ENCODE peak calls at places on chromosomes 13 and 19, in six cellular contexts. One of them, this sample, is unnamed.

GRCh38 chr19:590396-590745 is 690 bp downstream of the HCN2 start:
- DNase-seq in mesothelial cell of epicardium: no peak
- DNase-seq in choroid plexus epithelial cell: peak; percentile 57
- DNase-seq in Panc1: no peak
- DNase-seq in lower leg skin: no peak
- DNase-seq in CD8-positive, alpha-beta T cell: peak; percentile 36
- DNase-seq in this sample: no peak

GRCh38 chr13:43009506-43009905 is 13.9 kb upstream of the DNAJC15 start:
- DNase-seq in mesothelial cell of epicardium: no peak
- DNase-seq in choroid plexus epithelial cell: peak; percentile 53
- DNase-seq in Panc1: no peak
- DNase-seq in lower leg skin: no peak
- DNase-seq in CD8-positive, alpha-beta T cell: no peak
- DNase-seq in this sample: no peak

GRCh38 chr19:33464010-33464732 is 57.4 kb downstream of the PEPD start:
- DNase-seq in mesothelial cell of epicardium: no peak
- DNase-seq in choroid plexus epithelial cell: no peak
- DNase-seq in Panc1: no peak
- DNase-seq in lower leg skin: no peak
- DNase-seq in CD8-positive, alpha-beta T cell: no peak
- DNase-seq in this sample: peak; percentile 15

GRCh38 chr13:98581971-98582702 is 5.2 kb upstream of the STK24 start:
- DNase-seq in mesothelial cell of epicardium: no peak
- DNase-seq in choroid plexus epithelial cell: peak; percentile 73
- DNase-seq in Panc1: no peak
- DNase-seq in lower leg skin: no peak
- DNase-seq in CD8-positive, alpha-beta T cell: no peak
- DNase-seq in this sample: no peak

GRCh38 chr13:41915096-41915495 is 45.8 kb downstream of the VWA8 start:
- DNase-seq in mesothelial cell of epicardium: no peak
- DNase-seq in choroid plexus epithelial cell: no peak
- DNase-seq in Panc1: no peak
- DNase-seq in lower leg skin: no peak
- DNase-seq in CD8-positive, alpha-beta T cell: no peak
- DNase-seq in this sample: no peak

GRCh38 chr13:88800505-88800904 is 1129.3 kb downstream of the SLITRK5 start:
- DNase-seq in mesothelial cell of epicardium: no peak
- DNase-seq in choroid plexus epithelial cell: peak; percentile 0
- DNase-seq in Panc1: no peak
- DNase-seq in lower leg skin: no peak
- DNase-seq in CD8-positive, alpha-beta T cell: no peak
- DNase-seq in this sample: no peak

GRCh38 chr13:35894636-35895035 is 236.5 kb downstream of the DCLK1 start:
- DNase-seq in mesothelial cell of epicardium: no peak
- DNase-seq in choroid plexus epithelial cell: no peak
- DNase-seq in Panc1: no peak
- DNase-seq in lower leg skin: no peak
- DNase-seq in CD8-positive, alpha-beta T cell: no peak
- DNase-seq in this sample: no peak

GRCh38 chr13:98368019-98368418 is 190.9 kb upstream of the RNF113B start:
- DNase-seq in mesothelial cell of epicardium: no peak
- DNase-seq in choroid plexus epithelial cell: peak; percentile 70
- DNase-seq in Panc1: no peak
- DNase-seq in lower leg skin: no peak
- DNase-seq in CD8-positive, alpha-beta T cell: no peak
- DNase-seq in this sample: no peak

GRCh38 chr19:10617409-10618121 is 7.8 kb upstream of the SLC44A2 start:
- DNase-seq in mesothelial cell of epicardium: no peak
- DNase-seq in choroid plexus epithelial cell: peak; percentile 55
- DNase-seq in Panc1: no peak
- DNase-seq in lower leg skin: no peak
- DNase-seq in CD8-positive, alpha-beta T cell: no peak
- DNase-seq in this sample: peak; percentile 57

GRCh38 chr19:40512473-40513344 is 45.9 kb downstream of the SPTBN4 start:
- DNase-seq in mesothelial cell of epicardium: peak; percentile 48
- DNase-seq in choroid plexus epithelial cell: peak; percentile 27
- DNase-seq in Panc1: no peak
- DNase-seq in lower leg skin: no peak
- DNase-seq in CD8-positive, alpha-beta T cell: no peak
- DNase-seq in this sample: no peak

GRCh38 chr19:53594811-53595509 is 36.8 kb upstream of the DPRX start:
- DNase-seq in mesothelial cell of epicardium: no peak
- DNase-seq in choroid plexus epithelial cell: no peak
- DNase-seq in Panc1: no peak
- DNase-seq in lower leg skin: no peak
- DNase-seq in CD8-positive, alpha-beta T cell: no peak
- DNase-seq in this sample: no peak

GRCh38 chr13:34343413-34343812 is 525.5 kb downstream of the RFC3 start:
- DNase-seq in mesothelial cell of epicardium: no peak
- DNase-seq in choroid plexus epithelial cell: peak; percentile 18
- DNase-seq in Panc1: no peak
- DNase-seq in lower leg skin: no peak
- DNase-seq in CD8-positive, alpha-beta T cell: no peak
- DNase-seq in this sample: no peak
- TF ChIP-seq CTCF in mesothelial cell of epicardium: no peak
- TF ChIP-seq CTCF in choroid plexus epithelial cell: no peak
- TF ChIP-seq CTCF in Panc1: no peak
- TF ChIP-seq CTCF in lower leg skin: no peak
- TF ChIP-seq CTCF in CD8-positive, alpha-beta T cell: no peak
- TF ChIP-seq CTCF in this sample: no peak

DNA sequence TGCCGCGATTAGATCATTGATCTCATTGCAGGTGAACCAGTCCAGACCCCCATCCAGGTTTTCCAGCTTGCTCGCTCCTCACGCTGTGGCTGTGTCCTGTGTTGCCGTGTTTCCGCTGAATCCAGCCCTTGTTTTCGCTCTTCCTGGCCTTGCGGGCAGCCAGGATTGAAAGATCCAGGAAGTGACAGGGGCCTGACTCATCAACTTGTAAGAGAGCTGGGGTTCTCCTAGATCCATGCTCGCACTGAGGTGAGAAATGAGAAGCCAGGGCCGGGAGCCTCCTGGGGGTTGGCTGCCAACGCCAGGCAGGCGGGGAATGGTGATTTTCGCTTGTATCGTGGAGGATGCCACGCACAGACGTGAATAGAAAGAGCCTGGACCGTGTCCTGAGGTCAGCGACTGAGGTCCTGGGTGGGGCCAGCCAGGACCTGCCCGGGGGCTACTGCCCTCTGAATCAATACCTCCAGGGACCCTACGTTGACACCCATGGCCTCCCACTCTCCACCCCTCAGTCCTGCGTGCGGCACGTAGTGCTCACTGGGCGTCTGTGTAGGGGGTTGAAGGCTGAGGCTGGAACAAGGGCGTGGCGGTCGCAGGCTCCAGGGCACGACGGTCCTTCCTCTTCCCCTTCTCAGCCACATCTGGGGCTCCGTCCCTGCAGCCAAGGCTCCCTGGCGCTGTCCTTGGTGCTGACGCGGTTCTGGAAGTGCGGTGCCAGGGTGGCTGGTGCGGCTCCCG is 7.3 kb upstream of the PTPRH start:
- DNase-seq in mesothelial cell of epicardium: peak; percentile 89
- DNase-seq in choroid plexus epithelial cell: peak; percentile 100
- DNase-seq in Panc1: peak; percentile 99
- DNase-seq in lower leg skin: peak; percentile 80
- DNase-seq in CD8-positive, alpha-beta T cell: peak; percentile 56
- DNase-seq in this sample: peak; percentile 23
- TF ChIP-seq CTCF in mesothelial cell of epicardium: no peak
- TF ChIP-seq CTCF in choroid plexus epithelial cell: peak; percentile 19
- TF ChIP-seq CTCF in Panc1: no peak
- TF ChIP-seq CTCF in lower leg skin: no peak
- TF ChIP-seq CTCF in CD8-positive, alpha-beta T cell: no peak
- TF ChIP-seq CTCF in this sample: no peak

GRCh38 chr13:74774252-74774651 is 640.0 kb upstream of the KLF12 start:
- DNase-seq in mesothelial cell of epicardium: no peak
- DNase-seq in choroid plexus epithelial cell: peak; percentile 44
- DNase-seq in Panc1: no peak
- DNase-seq in lower leg skin: no peak
- DNase-seq in CD8-positive, alpha-beta T cell: no peak
- DNase-seq in this sample: no peak

GRCh38 chr13:74773263-74773662 is 639.1 kb upstream of the KLF12 start:
- DNase-seq in mesothelial cell of epicardium: no peak
- DNase-seq in choroid plexus epithelial cell: no peak
- DNase-seq in Panc1: no peak
- DNase-seq in lower leg skin: no peak
- DNase-seq in CD8-positive, alpha-beta T cell: no peak
- DNase-seq in this sample: no peak

GRCh38 chr13:74778946-74779345 is 644.7 kb upstream of the KLF12 start:
- DNase-seq in mesothelial cell of epicardium: no peak
- DNase-seq in choroid plexus epithelial cell: peak; percentile 41
- DNase-seq in Panc1: no peak
- DNase-seq in lower leg skin: no peak
- DNase-seq in CD8-positive, alpha-beta T cell: no peak
- DNase-seq in this sample: no peak

GRCh38 chr13:74778087-74778486 is 643.9 kb upstream of the KLF12 start:
- DNase-seq in mesothelial cell of epicardium: no peak
- DNase-seq in choroid plexus epithelial cell: no peak
- DNase-seq in Panc1: no peak
- DNase-seq in lower leg skin: no peak
- DNase-seq in CD8-positive, alpha-beta T cell: no peak
- DNase-seq in this sample: no peak
- TF ChIP-seq CTCF in mesothelial cell of epicardium: no peak
- TF ChIP-seq CTCF in choroid plexus epithelial cell: no peak
- TF ChIP-seq CTCF in Panc1: no peak
- TF ChIP-seq CTCF in lower leg skin: no peak
- TF ChIP-seq CTCF in CD8-positive, alpha-beta T cell: no peak
- TF ChIP-seq CTCF in this sample: no peak

DNA sequence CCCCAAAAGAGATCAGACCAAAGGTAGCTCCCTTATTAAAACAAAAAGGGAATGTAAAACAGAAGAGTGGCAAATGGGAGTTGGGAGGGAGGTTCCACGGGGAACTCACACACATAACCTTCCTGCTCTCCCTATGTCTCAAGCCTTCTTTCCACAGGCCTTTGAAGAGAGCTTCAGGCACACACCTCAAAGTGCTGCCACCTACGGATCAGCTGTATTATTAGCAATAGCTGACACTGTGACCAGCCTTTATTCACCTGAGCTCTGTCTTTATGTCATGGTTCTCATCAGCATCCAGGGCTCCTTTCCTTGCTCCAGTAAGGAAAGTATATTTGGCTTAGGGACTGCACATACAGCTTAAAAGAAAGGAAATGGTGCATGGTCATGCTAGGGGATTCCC is 11.3 kb downstream of the ZNF571 start:
- DNase-seq in mesothelial cell of epicardium: no peak
- DNase-seq in choroid plexus epithelial cell: no peak
- DNase-seq in Panc1: no peak
- DNase-seq in lower leg skin: no peak
- DNase-seq in CD8-positive, alpha-beta T cell: no peak
- DNase-seq in this sample: no peak
- TF ChIP-seq CTCF in mesothelial cell of epicardium: no peak
- TF ChIP-seq CTCF in choroid plexus epithelial cell: no peak
- TF ChIP-seq CTCF in Panc1: peak; percentile 19
- TF ChIP-seq CTCF in lower leg skin: no peak
- TF ChIP-seq CTCF in CD8-positive, alpha-beta T cell: no peak
- TF ChIP-seq CTCF in this sample: no peak

GRCh38 chr13:104805346-104805745 is 1730.1 kb downstream of the EFNB2 start:
- DNase-seq in mesothelial cell of epicardium: no peak
- DNase-seq in choroid plexus epithelial cell: no peak
- DNase-seq in Panc1: no peak
- DNase-seq in lower leg skin: no peak
- DNase-seq in CD8-positive, alpha-beta T cell: no peak
- DNase-seq in this sample: no peak

GRCh38 chr13:104809483-104809882 is 1726.0 kb downstream of the EFNB2 start:
- DNase-seq in mesothelial cell of epicardium: no peak
- DNase-seq in choroid plexus epithelial cell: peak; percentile 93
- DNase-seq in Panc1: no peak
- DNase-seq in lower leg skin: no peak
- DNase-seq in CD8-positive, alpha-beta T cell: no peak
- DNase-seq in this sample: no peak

DNA sequence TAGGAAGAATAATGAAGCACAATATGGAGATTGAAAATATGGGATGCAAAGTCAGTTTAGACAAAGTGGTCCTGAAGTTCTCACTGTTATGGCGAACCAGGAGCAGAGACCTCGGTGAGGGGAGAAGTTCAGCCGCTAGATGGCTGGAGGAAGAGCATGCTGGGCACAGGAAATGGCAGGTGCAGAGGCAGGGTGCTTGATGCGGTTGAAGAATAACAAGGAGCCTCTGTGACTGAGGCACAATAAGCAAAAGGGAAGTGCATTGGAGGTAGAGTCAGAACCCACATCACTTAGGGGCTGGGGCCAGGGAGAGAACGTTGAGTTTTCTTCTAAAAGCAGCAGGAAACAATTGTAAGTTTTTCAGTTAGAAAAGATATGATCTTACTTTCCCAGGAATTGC is 1725.2 kb downstream of the EFNB2 start:
- DNase-seq in mesothelial cell of epicardium: no peak
- DNase-seq in choroid plexus epithelial cell: no peak
- DNase-seq in Panc1: no peak
- DNase-seq in lower leg skin: no peak
- DNase-seq in CD8-positive, alpha-beta T cell: no peak
- DNase-seq in this sample: no peak
- TF ChIP-seq CTCF in mesothelial cell of epicardium: no peak
- TF ChIP-seq CTCF in choroid plexus epithelial cell: no peak
- TF ChIP-seq CTCF in Panc1: no peak
- TF ChIP-seq CTCF in lower leg skin: no peak
- TF ChIP-seq CTCF in CD8-positive, alpha-beta T cell: no peak
- TF ChIP-seq CTCF in this sample: no peak